ENCODE peak calls at places on chromosomes 13 and 19, in five cellular contexts. Y, W, E, M and B are unnamed samples.

GRCh38 chr13:27374650-27375049 is 49.8 kb upstream of the GTF3A start:
- DNase-seq in Y (peak; percentile 41), W (peak; percentile 69), E (peak; percentile 47), M (no peak), B (no peak)

GRCh38 chr13:51148952-51149573 is 38.0 kb upstream of the C13orf42 start:
- DNase-seq in Y (no peak), W (peak; percentile 31), E (peak; percentile 33), M (no peak), B (no peak)

GRCh38 chr13:80180745-80181144 is 160.2 kb downstream of the SPRY2 start:
- DNase-seq in Y (no peak), W (no peak), E (no peak), M (no peak), B (no peak)

GRCh38 chr13:59846845-59847620 is 316.7 kb downstream of the DIAPH3 start:
- DNase-seq in Y (no peak), W (no peak), E (no peak), M (no peak), B (no peak)

GRCh38 chr13:112168771-112169170 is 101.8 kb downstream of the SOX1 start:
- DNase-seq in Y (no peak), W (no peak), E (no peak), M (peak; percentile 26), B (no peak)

GRCh38 chr13:27126877-27127276 is 44.7 kb downstream of the USP12 start:
- DNase-seq in Y (no peak), W (no peak), E (no peak), M (no peak), B (no peak)

GRCh38 chr13:72622546-72622945 is 104.9 kb downstream of the MZT1 start:
- DNase-seq in Y (no peak), W (no peak), E (no peak), M (no peak), B (no peak)

GRCh38 chr13:40813662-40814454 is 24.4 kb downstream of the SLC25A15 start:
- DNase-seq in Y (no peak), W (no peak), E (no peak), M (no peak), B (no peak)

GRCh38 chr13:113854238-113855011 is 9.5 kb downstream of the GAS6 start:
- DNase-seq in Y (no peak), W (no peak), E (peak; percentile 63), M (peak; percentile 88), B (no peak)

GRCh38 chr13:93116809-93117208 is 109.8 kb upstream of the GPC6 start:
- DNase-seq in Y (no peak), W (no peak), E (no peak), M (no peak), B (no peak)

GRCh38 chr19:45825917-45826893 is 11.1 kb upstream of the RSPH6A start:
- DNase-seq in Y (no peak), W (no peak), E (no peak), M (no peak), B (no peak)

GRCh38 chr13:34064456-34065205 is 246.7 kb downstream of the RFC3 start:
- DNase-seq in Y (no peak), W (no peak), E (no peak), M (no peak), B (no peak)

GRCh38 chr13:113856716-113857065 is 7.2 kb downstream of the GAS6 start:
- DNase-seq in Y (no peak), W (peak; percentile 40), E (peak; percentile 39), M (peak; percentile 88), B (no peak)

GRCh38 chr19:2887391-2887914 is 13.3 kb upstream of the ZNF57 start:
- DNase-seq in Y (no peak), W (no peak), E (no peak), M (peak; percentile 64), B (no peak)

GRCh38 chr19:10544242-10544752 is 593 bp downstream of the ATG4D start:
- DNase-seq in Y (peak; percentile 25), W (peak; percentile 56), E (no peak), M (no peak), B (no peak)

GRCh38 chr13:61918841-61919240 is 503.2 kb upstream of the PCDH20 start:
- DNase-seq in Y (no peak), W (no peak), E (no peak), M (no peak), B (no peak)